ENCODE peak calls at places on chromosomes 11 and 22, in eight cellular contexts. One of them, this sample, is unnamed.

GRCh38 chr22:45996241-45997076 is 19.5 kb upstream of the WNT7B start:
- DNase-seq in AML-193: peak; percentile 32
- DNase-seq in activated CD4-positive, alpha-beta T cell treated with anti-CD3 and anti-CD28 coated beads for 4 hours: no peak
- DNase-seq in stimulated activated CD8-positive, alpha-beta memory T cell treated with anti-CD3 and anti-CD28 coated beads, Interleukin-7, amount 100 ng/mL, for 1 hour: no peak
- DNase-seq in DMS 273 treated with DMSO at 0.1 percent for 48 hours: no peak
- DNase-seq in type B pancreatic cell: no peak
- DNase-seq in activated CD4-positive, CD25-positive, alpha-beta regulatory T cell: no peak
- DNase-seq in stimulated activated CD4-positive, alpha-beta T cell treated with anti-CD3 and anti-CD28 coated beads, Interleukin-2, amount 100 ng/mL, for 48 hours: no peak
- DNase-seq in this sample: peak; percentile 69

GRCh38 chr11:76237914-76238313 is 31.6 kb upstream of the WNT11 start:
- DNase-seq in type B pancreatic cell: no peak
- DNase-seq in stimulated activated CD8-positive, alpha-beta memory T cell treated with anti-CD3 and anti-CD28 coated beads, Interleukin-7, amount 100 ng/mL, for 1 hour: no peak
- DNase-seq in DMS 273 treated with DMSO at 0.1 percent for 48 hours: no peak
- DNase-seq in activated CD4-positive, alpha-beta T cell treated with anti-CD3 and anti-CD28 coated beads for 4 hours: no peak
- DNase-seq in activated CD4-positive, CD25-positive, alpha-beta regulatory T cell: no peak
- DNase-seq in stimulated activated CD4-positive, alpha-beta T cell treated with anti-CD3 and anti-CD28 coated beads, Interleukin-2, amount 100 ng/mL, for 48 hours: no peak
- DNase-seq in AML-193: no peak
- DNase-seq in this sample: no peak

GRCh38 chr11:26073646-26074045 is 258.3 kb upstream of the ANO3 start:
- DNase-seq in AML-193: no peak
- DNase-seq in stimulated activated CD4-positive, alpha-beta T cell treated with anti-CD3 and anti-CD28 coated beads, Interleukin-2, amount 100 ng/mL, for 48 hours: no peak
- DNase-seq in stimulated activated CD8-positive, alpha-beta memory T cell treated with anti-CD3 and anti-CD28 coated beads, Interleukin-7, amount 100 ng/mL, for 1 hour: no peak
- DNase-seq in DMS 273 treated with DMSO at 0.1 percent for 48 hours: peak; percentile 73
- DNase-seq in type B pancreatic cell: no peak
- DNase-seq in activated CD4-positive, CD25-positive, alpha-beta regulatory T cell: no peak
- DNase-seq in activated CD4-positive, alpha-beta T cell treated with anti-CD3 and anti-CD28 coated beads for 4 hours: no peak
- DNase-seq in this sample: no peak

GRCh38 chr11:134658481-134659080 is 246.5 kb upstream of the B3GAT1 start:
- DNase-seq in activated CD4-positive, alpha-beta T cell treated with anti-CD3 and anti-CD28 coated beads for 4 hours: no peak
- DNase-seq in activated CD4-positive, CD25-positive, alpha-beta regulatory T cell: no peak
- DNase-seq in stimulated activated CD8-positive, alpha-beta memory T cell treated with anti-CD3 and anti-CD28 coated beads, Interleukin-7, amount 100 ng/mL, for 1 hour: no peak
- DNase-seq in DMS 273 treated with DMSO at 0.1 percent for 48 hours: no peak
- DNase-seq in AML-193: no peak
- DNase-seq in type B pancreatic cell: peak; percentile 31
- DNase-seq in stimulated activated CD4-positive, alpha-beta T cell treated with anti-CD3 and anti-CD28 coated beads, Interleukin-2, amount 100 ng/mL, for 48 hours: no peak
- DNase-seq in this sample: no peak

GRCh38 chr11:60396790-60397189 is 531 bp downstream of the MS4A14 start:
- DNase-seq in DMS 273 treated with DMSO at 0.1 percent for 48 hours: no peak
- DNase-seq in activated CD4-positive, CD25-positive, alpha-beta regulatory T cell: no peak
- DNase-seq in stimulated activated CD4-positive, alpha-beta T cell treated with anti-CD3 and anti-CD28 coated beads, Interleukin-2, amount 100 ng/mL, for 48 hours: no peak
- DNase-seq in activated CD4-positive, alpha-beta T cell treated with anti-CD3 and anti-CD28 coated beads for 4 hours: no peak
- DNase-seq in stimulated activated CD8-positive, alpha-beta memory T cell treated with anti-CD3 and anti-CD28 coated beads, Interleukin-7, amount 100 ng/mL, for 1 hour: no peak
- DNase-seq in type B pancreatic cell: no peak
- DNase-seq in AML-193: peak; percentile 50
- DNase-seq in this sample: no peak

GRCh38 chr11:131914299-131914902 is 544.0 kb downstream of the NTM start:
- DNase-seq in activated CD4-positive, alpha-beta T cell treated with anti-CD3 and anti-CD28 coated beads for 4 hours: no peak
- DNase-seq in AML-193: peak; percentile 16
- DNase-seq in stimulated activated CD8-positive, alpha-beta memory T cell treated with anti-CD3 and anti-CD28 coated beads, Interleukin-7, amount 100 ng/mL, for 1 hour: no peak
- DNase-seq in stimulated activated CD4-positive, alpha-beta T cell treated with anti-CD3 and anti-CD28 coated beads, Interleukin-2, amount 100 ng/mL, for 48 hours: no peak
- DNase-seq in DMS 273 treated with DMSO at 0.1 percent for 48 hours: no peak
- DNase-seq in activated CD4-positive, CD25-positive, alpha-beta regulatory T cell: no peak
- DNase-seq in type B pancreatic cell: no peak
- DNase-seq in this sample: peak; percentile 59

GRCh38 chr11:122213111-122213510 is 97.1 kb upstream of the BLID start:
- DNase-seq in type B pancreatic cell: no peak
- DNase-seq in activated CD4-positive, alpha-beta T cell treated with anti-CD3 and anti-CD28 coated beads for 4 hours: no peak
- DNase-seq in stimulated activated CD4-positive, alpha-beta T cell treated with anti-CD3 and anti-CD28 coated beads, Interleukin-2, amount 100 ng/mL, for 48 hours: no peak
- DNase-seq in activated CD4-positive, CD25-positive, alpha-beta regulatory T cell: no peak
- DNase-seq in stimulated activated CD8-positive, alpha-beta memory T cell treated with anti-CD3 and anti-CD28 coated beads, Interleukin-7, amount 100 ng/mL, for 1 hour: no peak
- DNase-seq in AML-193: no peak
- DNase-seq in DMS 273 treated with DMSO at 0.1 percent for 48 hours: no peak
- DNase-seq in this sample: no peak

GRCh38 chr22:41613456-41613855 is 7.4 kb downstream of the DESI1 start:
- DNase-seq in stimulated activated CD4-positive, alpha-beta T cell treated with anti-CD3 and anti-CD28 coated beads, Interleukin-2, amount 100 ng/mL, for 48 hours: no peak
- DNase-seq in activated CD4-positive, CD25-positive, alpha-beta regulatory T cell: no peak
- DNase-seq in AML-193: no peak
- DNase-seq in DMS 273 treated with DMSO at 0.1 percent for 48 hours: no peak
- DNase-seq in stimulated activated CD8-positive, alpha-beta memory T cell treated with anti-CD3 and anti-CD28 coated beads, Interleukin-7, amount 100 ng/mL, for 1 hour: no peak
- DNase-seq in type B pancreatic cell: no peak
- DNase-seq in activated CD4-positive, alpha-beta T cell treated with anti-CD3 and anti-CD28 coated beads for 4 hours: no peak
- DNase-seq in this sample: no peak

GRCh38 chr22:46107089-46107664 is 43.1 kb upstream of the PPARA start:
- DNase-seq in activated CD4-positive, alpha-beta T cell treated with anti-CD3 and anti-CD28 coated beads for 4 hours: no peak
- DNase-seq in activated CD4-positive, CD25-positive, alpha-beta regulatory T cell: no peak
- DNase-seq in stimulated activated CD8-positive, alpha-beta memory T cell treated with anti-CD3 and anti-CD28 coated beads, Interleukin-7, amount 100 ng/mL, for 1 hour: no peak
- DNase-seq in AML-193: no peak
- DNase-seq in type B pancreatic cell: no peak
- DNase-seq in stimulated activated CD4-positive, alpha-beta T cell treated with anti-CD3 and anti-CD28 coated beads, Interleukin-2, amount 100 ng/mL, for 48 hours: no peak
- DNase-seq in DMS 273 treated with DMSO at 0.1 percent for 48 hours: peak; percentile 75
- DNase-seq in this sample: no peak

GRCh38 chr22:45597460-45598192 is 74.0 kb upstream of the ATXN10 start:
- DNase-seq in stimulated activated CD4-positive, alpha-beta T cell treated with anti-CD3 and anti-CD28 coated beads, Interleukin-2, amount 100 ng/mL, for 48 hours: no peak
- DNase-seq in stimulated activated CD8-positive, alpha-beta memory T cell treated with anti-CD3 and anti-CD28 coated beads, Interleukin-7, amount 100 ng/mL, for 1 hour: no peak
- DNase-seq in DMS 273 treated with DMSO at 0.1 percent for 48 hours: peak; percentile 16
- DNase-seq in AML-193: no peak
- DNase-seq in activated CD4-positive, CD25-positive, alpha-beta regulatory T cell: no peak
- DNase-seq in activated CD4-positive, alpha-beta T cell treated with anti-CD3 and anti-CD28 coated beads for 4 hours: no peak
- DNase-seq in type B pancreatic cell: no peak
- DNase-seq in this sample: no peak

GRCh38 chr11:65525659-65526480 is 987 bp downstream of the SCYL1 start:
- DNase-seq in AML-193: no peak
- DNase-seq in DMS 273 treated with DMSO at 0.1 percent for 48 hours: no peak
- DNase-seq in stimulated activated CD4-positive, alpha-beta T cell treated with anti-CD3 and anti-CD28 coated beads, Interleukin-2, amount 100 ng/mL, for 48 hours: no peak
- DNase-seq in activated CD4-positive, alpha-beta T cell treated with anti-CD3 and anti-CD28 coated beads for 4 hours: no peak
- DNase-seq in activated CD4-positive, CD25-positive, alpha-beta regulatory T cell: no peak
- DNase-seq in stimulated activated CD8-positive, alpha-beta memory T cell treated with anti-CD3 and anti-CD28 coated beads, Interleukin-7, amount 100 ng/mL, for 1 hour: no peak
- DNase-seq in type B pancreatic cell: no peak
- DNase-seq in this sample: no peak

GRCh38 chr11:9002920-9003572 is 755 bp downstream of the NRIP3 start:
- DNase-seq in stimulated activated CD8-positive, alpha-beta memory T cell treated with anti-CD3 and anti-CD28 coated beads, Interleukin-7, amount 100 ng/mL, for 1 hour: no peak
- DNase-seq in activated CD4-positive, CD25-positive, alpha-beta regulatory T cell: no peak
- DNase-seq in AML-193: no peak
- DNase-seq in stimulated activated CD4-positive, alpha-beta T cell treated with anti-CD3 and anti-CD28 coated beads, Interleukin-2, amount 100 ng/mL, for 48 hours: no peak
- DNase-seq in DMS 273 treated with DMSO at 0.1 percent for 48 hours: no peak
- DNase-seq in type B pancreatic cell: no peak
- DNase-seq in activated CD4-positive, alpha-beta T cell treated with anti-CD3 and anti-CD28 coated beads for 4 hours: peak; percentile 13
- DNase-seq in this sample: no peak

GRCh38 chr11:125128450-125128849 is 17.0 kb upstream of the TMEM218 start:
- DNase-seq in activated CD4-positive, CD25-positive, alpha-beta regulatory T cell: no peak
- DNase-seq in stimulated activated CD4-positive, alpha-beta T cell treated with anti-CD3 and anti-CD28 coated beads, Interleukin-2, amount 100 ng/mL, for 48 hours: no peak
- DNase-seq in stimulated activated CD8-positive, alpha-beta memory T cell treated with anti-CD3 and anti-CD28 coated beads, Interleukin-7, amount 100 ng/mL, for 1 hour: no peak
- DNase-seq in activated CD4-positive, alpha-beta T cell treated with anti-CD3 and anti-CD28 coated beads for 4 hours: no peak
- DNase-seq in type B pancreatic cell: no peak
- DNase-seq in AML-193: no peak
- DNase-seq in DMS 273 treated with DMSO at 0.1 percent for 48 hours: no peak
- DNase-seq in this sample: peak; percentile 35

GRCh38 chr22:40107756-40108437 is 69.8 kb upstream of the TNRC6B start:
- DNase-seq in activated CD4-positive, CD25-positive, alpha-beta regulatory T cell: no peak
- DNase-seq in AML-193: no peak
- DNase-seq in activated CD4-positive, alpha-beta T cell treated with anti-CD3 and anti-CD28 coated beads for 4 hours: peak; percentile 17
- DNase-seq in stimulated activated CD8-positive, alpha-beta memory T cell treated with anti-CD3 and anti-CD28 coated beads, Interleukin-7, amount 100 ng/mL, for 1 hour: no peak
- DNase-seq in DMS 273 treated with DMSO at 0.1 percent for 48 hours: no peak
- DNase-seq in type B pancreatic cell: no peak
- DNase-seq in stimulated activated CD4-positive, alpha-beta T cell treated with anti-CD3 and anti-CD28 coated beads, Interleukin-2, amount 100 ng/mL, for 48 hours: peak; percentile 17
- DNase-seq in this sample: peak; percentile 72

GRCh38 chr11:43687120-43687791 is 6.7 kb downstream of the HSD17B12 start:
- DNase-seq in activated CD4-positive, CD25-positive, alpha-beta regulatory T cell: no peak
- DNase-seq in stimulated activated CD4-positive, alpha-beta T cell treated with anti-CD3 and anti-CD28 coated beads, Interleukin-2, amount 100 ng/mL, for 48 hours: no peak
- DNase-seq in AML-193: no peak
- DNase-seq in stimulated activated CD8-positive, alpha-beta memory T cell treated with anti-CD3 and anti-CD28 coated beads, Interleukin-7, amount 100 ng/mL, for 1 hour: no peak
- DNase-seq in DMS 273 treated with DMSO at 0.1 percent for 48 hours: no peak
- DNase-seq in type B pancreatic cell: no peak
- DNase-seq in activated CD4-positive, alpha-beta T cell treated with anti-CD3 and anti-CD28 coated beads for 4 hours: no peak
- DNase-seq in this sample: no peak

GRCh38 chr11:68137833-68138232 is 16.6 kb upstream of the CHKA start:
- DNase-seq in AML-193: no peak
- DNase-seq in stimulated activated CD4-positive, alpha-beta T cell treated with anti-CD3 and anti-CD28 coated beads, Interleukin-2, amount 100 ng/mL, for 48 hours: no peak
- DNase-seq in activated CD4-positive, CD25-positive, alpha-beta regulatory T cell: no peak
- DNase-seq in type B pancreatic cell: no peak
- DNase-seq in stimulated activated CD8-positive, alpha-beta memory T cell treated with anti-CD3 and anti-CD28 coated beads, Interleukin-7, amount 100 ng/mL, for 1 hour: no peak
- DNase-seq in DMS 273 treated with DMSO at 0.1 percent for 48 hours: no peak
- DNase-seq in activated CD4-positive, alpha-beta T cell treated with anti-CD3 and anti-CD28 coated beads for 4 hours: no peak
- DNase-seq in this sample: no peak

GRCh38 chr11:85705805-85706204 is 19.8 kb upstream of the CCDC89 start:
- DNase-seq in AML-193: no peak
- DNase-seq in type B pancreatic cell: no peak
- DNase-seq in activated CD4-positive, CD25-positive, alpha-beta regulatory T cell: no peak
- DNase-seq in stimulated activated CD8-positive, alpha-beta memory T cell treated with anti-CD3 and anti-CD28 coated beads, Interleukin-7, amount 100 ng/mL, for 1 hour: no peak
- DNase-seq in stimulated activated CD4-positive, alpha-beta T cell treated with anti-CD3 and anti-CD28 coated beads, Interleukin-2, amount 100 ng/mL, for 48 hours: no peak
- DNase-seq in DMS 273 treated with DMSO at 0.1 percent for 48 hours: no peak
- DNase-seq in activated CD4-positive, alpha-beta T cell treated with anti-CD3 and anti-CD28 coated beads for 4 hours: no peak
- DNase-seq in this sample: no peak

GRCh38 chr11:120432056-120433018 is 79.2 kb upstream of the GRIK4 start:
- DNase-seq in activated CD4-positive, alpha-beta T cell treated with anti-CD3 and anti-CD28 coated beads for 4 hours: peak; percentile 13
- DNase-seq in AML-193: no peak
- DNase-seq in stimulated activated CD8-positive, alpha-beta memory T cell treated with anti-CD3 and anti-CD28 coated beads, Interleukin-7, amount 100 ng/mL, for 1 hour: no peak
- DNase-seq in activated CD4-positive, CD25-positive, alpha-beta regulatory T cell: no peak
- DNase-seq in type B pancreatic cell: no peak
- DNase-seq in DMS 273 treated with DMSO at 0.1 percent for 48 hours: no peak
- DNase-seq in stimulated activated CD4-positive, alpha-beta T cell treated with anti-CD3 and anti-CD28 coated beads, Interleukin-2, amount 100 ng/mL, for 48 hours: peak; percentile 10
- DNase-seq in this sample: peak; percentile 99

GRCh38 chr11:82105331-82105992 is 628.2 kb downstream of the FAM181B start:
- DNase-seq in AML-193: no peak
- DNase-seq in activated CD4-positive, CD25-positive, alpha-beta regulatory T cell: no peak
- DNase-seq in type B pancreatic cell: no peak
- DNase-seq in stimulated activated CD4-positive, alpha-beta T cell treated with anti-CD3 and anti-CD28 coated beads, Interleukin-2, amount 100 ng/mL, for 48 hours: no peak
- DNase-seq in DMS 273 treated with DMSO at 0.1 percent for 48 hours: no peak
- DNase-seq in stimulated activated CD8-positive, alpha-beta memory T cell treated with anti-CD3 and anti-CD28 coated beads, Interleukin-7, amount 100 ng/mL, for 1 hour: no peak
- DNase-seq in activated CD4-positive, alpha-beta T cell treated with anti-CD3 and anti-CD28 coated beads for 4 hours: no peak
- DNase-seq in this sample: no peak

GRCh38 chr11:88179966-88180629 is 4.9 kb upstream of the RAB38 start:
- DNase-seq in stimulated activated CD4-positive, alpha-beta T cell treated with anti-CD3 and anti-CD28 coated beads, Interleukin-2, amount 100 ng/mL, for 48 hours: no peak
- DNase-seq in AML-193: no peak
- DNase-seq in type B pancreatic cell: no peak
- DNase-seq in activated CD4-positive, CD25-positive, alpha-beta regulatory T cell: no peak
- DNase-seq in stimulated activated CD8-positive, alpha-beta memory T cell treated with anti-CD3 and anti-CD28 coated beads, Interleukin-7, amount 100 ng/mL, for 1 hour: no peak
- DNase-seq in activated CD4-positive, alpha-beta T cell treated with anti-CD3 and anti-CD28 coated beads for 4 hours: no peak
- DNase-seq in DMS 273 treated with DMSO at 0.1 percent for 48 hours: no peak
- DNase-seq in this sample: no peak

GRCh38 chr11:9264381-9265210 is 554 bp downstream of the DENND5A start:
- DNase-seq in AML-193: peak; percentile 81
- DNase-seq in activated CD4-positive, CD25-positive, alpha-beta regulatory T cell: no peak
- DNase-seq in type B pancreatic cell: peak; percentile 69
- DNase-seq in stimulated activated CD8-positive, alpha-beta memory T cell treated with anti-CD3 and anti-CD28 coated beads, Interleukin-7, amount 100 ng/mL, for 1 hour: no peak
- DNase-seq in DMS 273 treated with DMSO at 0.1 percent for 48 hours: no peak
- DNase-seq in activated CD4-positive, alpha-beta T cell treated with anti-CD3 and anti-CD28 coated beads for 4 hours: no peak
- DNase-seq in stimulated activated CD4-positive, alpha-beta T cell treated with anti-CD3 and anti-CD28 coated beads, Interleukin-2, amount 100 ng/mL, for 48 hours: peak; percentile 32
- DNase-seq in this sample: peak; percentile 71

GRCh38 chr11:118644496-118644895 is 35.0 kb downstream of the TREH start:
- DNase-seq in DMS 273 treated with DMSO at 0.1 percent for 48 hours: no peak
- DNase-seq in activated CD4-positive, alpha-beta T cell treated with anti-CD3 and anti-CD28 coated beads for 4 hours: no peak
- DNase-seq in activated CD4-positive, CD25-positive, alpha-beta regulatory T cell: no peak
- DNase-seq in type B pancreatic cell: no peak
- DNase-seq in AML-193: no peak
- DNase-seq in stimulated activated CD4-positive, alpha-beta T cell treated with anti-CD3 and anti-CD28 coated beads, Interleukin-2, amount 100 ng/mL, for 48 hours: no peak
- DNase-seq in stimulated activated CD8-positive, alpha-beta memory T cell treated with anti-CD3 and anti-CD28 coated beads, Interleukin-7, amount 100 ng/mL, for 1 hour: no peak
- DNase-seq in this sample: no peak

GRCh38 chr11:66335531-66336233 is 552 bp downstream of the RIN1 start:
- DNase-seq in AML-193: no peak
- DNase-seq in type B pancreatic cell: no peak
- DNase-seq in DMS 273 treated with DMSO at 0.1 percent for 48 hours: no peak
- DNase-seq in activated CD4-positive, alpha-beta T cell treated with anti-CD3 and anti-CD28 coated beads for 4 hours: no peak
- DNase-seq in stimulated activated CD4-positive, alpha-beta T cell treated with anti-CD3 and anti-CD28 coated beads, Interleukin-2, amount 100 ng/mL, for 48 hours: no peak
- DNase-seq in activated CD4-positive, CD25-positive, alpha-beta regulatory T cell: no peak
- DNase-seq in stimulated activated CD8-positive, alpha-beta memory T cell treated with anti-CD3 and anti-CD28 coated beads, Interleukin-7, amount 100 ng/mL, for 1 hour: no peak
- DNase-seq in this sample: peak; percentile 91

GRCh38 chr11:67032830-67033555 is 10.1 kb downstream of the SYT12 start:
- DNase-seq in activated CD4-positive, CD25-positive, alpha-beta regulatory T cell: no peak
- DNase-seq in stimulated activated CD8-positive, alpha-beta memory T cell treated with anti-CD3 and anti-CD28 coated beads, Interleukin-7, amount 100 ng/mL, for 1 hour: no peak
- DNase-seq in type B pancreatic cell: no peak
- DNase-seq in activated CD4-positive, alpha-beta T cell treated with anti-CD3 and anti-CD28 coated beads for 4 hours: no peak
- DNase-seq in stimulated activated CD4-positive, alpha-beta T cell treated with anti-CD3 and anti-CD28 coated beads, Interleukin-2, amount 100 ng/mL, for 48 hours: no peak
- DNase-seq in DMS 273 treated with DMSO at 0.1 percent for 48 hours: no peak
- DNase-seq in AML-193: no peak
- DNase-seq in this sample: peak; percentile 96

GRCh38 chr11:116964269-116964668 is 126.8 kb upstream of the APOA1 start:
- DNase-seq in activated CD4-positive, CD25-positive, alpha-beta regulatory T cell: no peak
- DNase-seq in activated CD4-positive, alpha-beta T cell treated with anti-CD3 and anti-CD28 coated beads for 4 hours: no peak
- DNase-seq in type B pancreatic cell: no peak
- DNase-seq in AML-193: no peak
- DNase-seq in stimulated activated CD4-positive, alpha-beta T cell treated with anti-CD3 and anti-CD28 coated beads, Interleukin-2, amount 100 ng/mL, for 48 hours: no peak
- DNase-seq in DMS 273 treated with DMSO at 0.1 percent for 48 hours: no peak
- DNase-seq in stimulated activated CD8-positive, alpha-beta memory T cell treated with anti-CD3 and anti-CD28 coated beads, Interleukin-7, amount 100 ng/mL, for 1 hour: no peak
- DNase-seq in this sample: no peak

GRCh38 chr11:73389134-73389525 is 12.9 kb downstream of the RELT start:
- DNase-seq in stimulated activated CD4-positive, alpha-beta T cell treated with anti-CD3 and anti-CD28 coated beads, Interleukin-2, amount 100 ng/mL, for 48 hours: no peak
- DNase-seq in activated CD4-positive, CD25-positive, alpha-beta regulatory T cell: no peak
- DNase-seq in stimulated activated CD8-positive, alpha-beta memory T cell treated with anti-CD3 and anti-CD28 coated beads, Interleukin-7, amount 100 ng/mL, for 1 hour: no peak
- DNase-seq in DMS 273 treated with DMSO at 0.1 percent for 48 hours: no peak
- DNase-seq in type B pancreatic cell: no peak
- DNase-seq in AML-193: no peak
- DNase-seq in activated CD4-positive, alpha-beta T cell treated with anti-CD3 and anti-CD28 coated beads for 4 hours: no peak
- DNase-seq in this sample: no peak

GRCh38 chr11:62245271-62245753 is 3.3 kb downstream of the SCGB1D2 start:
- DNase-seq in type B pancreatic cell: no peak
- DNase-seq in stimulated activated CD8-positive, alpha-beta memory T cell treated with anti-CD3 and anti-CD28 coated beads, Interleukin-7, amount 100 ng/mL, for 1 hour: no peak
- DNase-seq in stimulated activated CD4-positive, alpha-beta T cell treated with anti-CD3 and anti-CD28 coated beads, Interleukin-2, amount 100 ng/mL, for 48 hours: no peak
- DNase-seq in activated CD4-positive, alpha-beta T cell treated with anti-CD3 and anti-CD28 coated beads for 4 hours: no peak
- DNase-seq in activated CD4-positive, CD25-positive, alpha-beta regulatory T cell: no peak
- DNase-seq in DMS 273 treated with DMSO at 0.1 percent for 48 hours: no peak
- DNase-seq in AML-193: peak; percentile 1
- DNase-seq in this sample: peak; percentile 42

GRCh38 chr11:16097543-16097942 is 258.8 kb downstream of the SOX6 start:
- DNase-seq in activated CD4-positive, alpha-beta T cell treated with anti-CD3 and anti-CD28 coated beads for 4 hours: no peak
- DNase-seq in DMS 273 treated with DMSO at 0.1 percent for 48 hours: no peak
- DNase-seq in type B pancreatic cell: no peak
- DNase-seq in stimulated activated CD4-positive, alpha-beta T cell treated with anti-CD3 and anti-CD28 coated beads, Interleukin-2, amount 100 ng/mL, for 48 hours: no peak
- DNase-seq in activated CD4-positive, CD25-positive, alpha-beta regulatory T cell: no peak
- DNase-seq in AML-193: no peak
- DNase-seq in stimulated activated CD8-positive, alpha-beta memory T cell treated with anti-CD3 and anti-CD28 coated beads, Interleukin-7, amount 100 ng/mL, for 1 hour: no peak
- DNase-seq in this sample: no peak

GRCh38 chr11:57342702-57343101 is 4.5 kb downstream of the P2RX3 start:
- DNase-seq in type B pancreatic cell: no peak
- DNase-seq in stimulated activated CD8-positive, alpha-beta memory T cell treated with anti-CD3 and anti-CD28 coated beads, Interleukin-7, amount 100 ng/mL, for 1 hour: no peak
- DNase-seq in activated CD4-positive, CD25-positive, alpha-beta regulatory T cell: no peak
- DNase-seq in activated CD4-positive, alpha-beta T cell treated with anti-CD3 and anti-CD28 coated beads for 4 hours: no peak
- DNase-seq in DMS 273 treated with DMSO at 0.1 percent for 48 hours: no peak
- DNase-seq in stimulated activated CD4-positive, alpha-beta T cell treated with anti-CD3 and anti-CD28 coated beads, Interleukin-2, amount 100 ng/mL, for 48 hours: no peak
- DNase-seq in AML-193: no peak
- DNase-seq in this sample: no peak

GRCh38 chr11:112354364-112354763 is 93.7 kb upstream of the PLET1 start:
- DNase-seq in AML-193: no peak
- DNase-seq in type B pancreatic cell: no peak
- DNase-seq in activated CD4-positive, CD25-positive, alpha-beta regulatory T cell: no peak
- DNase-seq in activated CD4-positive, alpha-beta T cell treated with anti-CD3 and anti-CD28 coated beads for 4 hours: no peak
- DNase-seq in stimulated activated CD4-positive, alpha-beta T cell treated with anti-CD3 and anti-CD28 coated beads, Interleukin-2, amount 100 ng/mL, for 48 hours: no peak
- DNase-seq in stimulated activated CD8-positive, alpha-beta memory T cell treated with anti-CD3 and anti-CD28 coated beads, Interleukin-7, amount 100 ng/mL, for 1 hour: no peak
- DNase-seq in DMS 273 treated with DMSO at 0.1 percent for 48 hours: no peak
- DNase-seq in this sample: no peak

GRCh38 chr11:61966673-61967176 is 709 bp downstream of the FTH1 start:
- DNase-seq in activated CD4-positive, CD25-positive, alpha-beta regulatory T cell: no peak
- DNase-seq in type B pancreatic cell: peak; percentile 58
- DNase-seq in stimulated activated CD4-positive, alpha-beta T cell treated with anti-CD3 and anti-CD28 coated beads, Interleukin-2, amount 100 ng/mL, for 48 hours: no peak
- DNase-seq in AML-193: no peak
- DNase-seq in DMS 273 treated with DMSO at 0.1 percent for 48 hours: no peak
- DNase-seq in stimulated activated CD8-positive, alpha-beta memory T cell treated with anti-CD3 and anti-CD28 coated beads, Interleukin-7, amount 100 ng/mL, for 1 hour: no peak
- DNase-seq in activated CD4-positive, alpha-beta T cell treated with anti-CD3 and anti-CD28 coated beads for 4 hours: no peak
- DNase-seq in this sample: peak; percentile 87

GRCh38 chr11:62137881-62138629 is 14.2 kb downstream of the INCENP start:
- DNase-seq in activated CD4-positive, alpha-beta T cell treated with anti-CD3 and anti-CD28 coated beads for 4 hours: no peak
- DNase-seq in DMS 273 treated with DMSO at 0.1 percent for 48 hours: no peak
- DNase-seq in stimulated activated CD4-positive, alpha-beta T cell treated with anti-CD3 and anti-CD28 coated beads, Interleukin-2, amount 100 ng/mL, for 48 hours: no peak
- DNase-seq in activated CD4-positive, CD25-positive, alpha-beta regulatory T cell: no peak
- DNase-seq in stimulated activated CD8-positive, alpha-beta memory T cell treated with anti-CD3 and anti-CD28 coated beads, Interleukin-7, amount 100 ng/mL, for 1 hour: no peak
- DNase-seq in AML-193: no peak
- DNase-seq in type B pancreatic cell: peak; percentile 63
- DNase-seq in this sample: no peak

This sample was measured in RPMI7951.